ENCODE peak calls at places on chromosomes 1 and 21, in seven cellular contexts. J is uterus, Q is A549, X is esophagus muscularis mucosa, K is psoas muscle, A is RWPE2, W is body of pancreas. U is an unnamed sample.

GRCh38 chr1:3065396-3065795 is 3.6 kb upstream of the PRDM16 start:
- DNase-seq in J (no peak), A (peak), Q (no peak), X (no peak), W (no peak), K (no peak), U (no peak)

GRCh38 chr1:179976970-179977651 is 22.5 kb downstream of the CEP350 start:
- DNase-seq in W (no peak), A (no peak), K (no peak), J (no peak), Q (no peak), X (no peak), U (no peak)

GRCh38 chr1:50774759-50775351 is 185.2 kb downstream of the FAF1 start:
- DNase-seq in J (no peak), A (no peak), Q (peak), W (no peak), K (no peak), X (no peak), U (no peak)

GRCh38 chr1:118785246-118785645 is 202.9 kb downstream of the TBX15 start:
- DNase-seq in J (no peak), X (no peak), W (no peak), A (no peak), Q (no peak), K (peak), U (peak)

GRCh38 chr1:25556791-25557476 is 13.5 kb downstream of the LDLRAP1 start:
- DNase-seq in K (peak), J (no peak), W (no peak), X (no peak), A (peak), Q (no peak), U (peak)

GRCh38 chr1:109765483-109765815 is 1.7 kb upstream of the EPS8L3 start:
- DNase-seq in Q (no peak), X (no peak), J (no peak), A (no peak), W (peak), K (peak), U (no peak)

GRCh38 chr1:118101445-118101844 is 83.6 kb downstream of the SPAG17 start:
- DNase-seq in X (no peak), W (no peak), J (no peak), K (no peak), A (no peak), Q (no peak), U (no peak)

GRCh38 chr1:65198095-65198494 is 50.1 kb downstream of the AK4 start:
- DNase-seq in Q (no peak), J (no peak), W (no peak), A (no peak), K (no peak), X (no peak), U (no peak)

GRCh38 chr1:21105807-21106206 is 70.9 kb downstream of the EIF4G3 start:
- DNase-seq in W (no peak), Q (no peak), K (no peak), X (no peak), A (no peak), J (no peak), U (no peak)

GRCh38 chr1:154910851-154911250 is 25.7 kb downstream of the PMVK start:
- DNase-seq in A (no peak), W (no peak), X (no peak), Q (no peak), J (no peak), K (no peak), U (no peak)

GRCh38 chr21:15967661-15968060 is 237.9 kb downstream of the USP25 start:
- DNase-seq in W (no peak), K (no peak), Q (no peak), A (no peak), X (no peak), J (no peak), U (no peak)

GRCh38 chr1:109722920-109723319 is 10.9 kb downstream of the GSTM5 start:
- DNase-seq in A (no peak), K (no peak), W (no peak), J (no peak), X (no peak), Q (no peak), U (no peak)

GRCh38 chr1:108703939-108704338 is 8.8 kb upstream of the FNDC7 start:
- DNase-seq in X (no peak), K (no peak), A (no peak), W (no peak), Q (no peak), J (no peak), U (no peak)

GRCh38 chr21:46594276-46594675 is 10.6 kb downstream of the S100B start:
- DNase-seq in K (no peak), J (no peak), Q (no peak), W (no peak), A (no peak), X (no peak), U (no peak)

GRCh38 chr1:109391161-109391556 is 6.6 kb downstream of the SORT1 start:
- DNase-seq in W (no peak), Q (no peak), J (no peak), X (no peak), A (no peak), K (no peak), U (no peak)

GRCh38 chr1:210687582-210688279 is 359.0 kb downstream of the HHAT start:
- DNase-seq in Q (peak), K (no peak), A (no peak), W (no peak), X (no peak), J (no peak), U (no peak)

GRCh38 chr21:40680311-40680710 is 166.6 kb downstream of the DSCAM start:
- DNase-seq in J (no peak), K (no peak), A (no peak), Q (no peak), X (no peak), W (no peak), U (no peak)

GRCh38 chr1:183942933-183943693 is 94.4 kb downstream of the COLGALT2 start:
- DNase-seq in Q (no peak), A (no peak), W (no peak), K (peak), J (peak), X (no peak), U (no peak)

GRCh38 chr1:26410706-26411623 is at the start of gene LIN28A:
- DNase-seq in J (no peak), Q (no peak), X (no peak), A (no peak), K (no peak), W (no peak), U (no peak)

GRCh38 chr1:6392081-6392879 is 1.3 kb downstream of the ACOT7 start:
- DNase-seq in J (no peak), Q (no peak), A (no peak), W (no peak), K (no peak), X (no peak), U (no peak)

GRCh38 chr1:91701494-91701869 is 184.5 kb downstream of the TGFBR3 start:
- DNase-seq in X (no peak), K (no peak), Q (no peak), A (no peak), J (no peak), W (no peak), U (no peak)

GRCh38 chr1:89273324-89273778 is 691 bp upstream of the GBP5 start:
- DNase-seq in W (no peak), A (no peak), Q (no peak), J (no peak), X (no peak), K (peak), U (no peak)

GRCh38 chr21:42377951-42378340 is 11.6 kb upstream of the TFF1 start:
- DNase-seq in Q (no peak), X (no peak), W (no peak), K (no peak), A (no peak), J (no peak), U (no peak)

GRCh38 chr21:31554511-31555022 is 104.9 kb upstream of the SOD1 start:
- DNase-seq in Q (no peak), K (no peak), J (no peak), A (no peak), X (no peak), W (no peak), U (no peak)

GRCh38 chr1:152347116-152347728 is 12.6 kb downstream of the FLG2 start:
- DNase-seq in X (no peak), Q (peak), W (peak), K (no peak), A (no peak), J (no peak), U (no peak)

GRCh38 chr1:56331892-56332567 is 247.3 kb downstream of the PLPP3 start:
- DNase-seq in Q (peak), W (no peak), A (no peak), X (no peak), K (no peak), J (no peak), U (no peak)

GRCh38 chr1:162145280-162145965 is 75.9 kb downstream of the NOS1AP start:
- DNase-seq in Q (no peak), X (peak), J (no peak), K (no peak), A (no peak), W (no peak), U (no peak)

GRCh38 chr1:186662752-186663151 is 17.5 kb downstream of the PTGS2 start:
- DNase-seq in K (no peak), Q (no peak), W (no peak), J (no peak), A (no peak), X (no peak), U (no peak)

GRCh38 chr21:34890724-34891609 is 158.1 kb downstream of the RUNX1 start:
- DNase-seq in W (peak), K (peak), Q (no peak), X (peak), J (no peak), A (no peak), U (no peak)
- H3K4me3 ChIP-seq in W (no peak), K (peak), Q (peak), X (peak), J (no peak), A (no peak), U (peak)

GRCh38 chr1:206578959-206579358 is 33.3 kb downstream of the EIF2D start:
- DNase-seq in K (no peak), A (no peak), W (no peak), J (no peak), Q (no peak), X (no peak), U (no peak)

GRCh38 chr1:206579747-206580437 is 32.4 kb downstream of the EIF2D start:
- DNase-seq in A (no peak), W (no peak), K (peak), Q (no peak), J (peak), X (peak), U (peak)

GRCh38 chr1:206581571-206581981 is 30.7 kb downstream of the EIF2D start:
- DNase-seq in A (no peak), W (no peak), J (no peak), K (no peak), X (no peak), Q (no peak), U (no peak)

GRCh38 chr1:206582537-206583460 is 29.5 kb downstream of the EIF2D start:
- DNase-seq in K (no peak), J (no peak), A (no peak), X (no peak), W (no peak), Q (no peak), U (no peak)

DNA sequence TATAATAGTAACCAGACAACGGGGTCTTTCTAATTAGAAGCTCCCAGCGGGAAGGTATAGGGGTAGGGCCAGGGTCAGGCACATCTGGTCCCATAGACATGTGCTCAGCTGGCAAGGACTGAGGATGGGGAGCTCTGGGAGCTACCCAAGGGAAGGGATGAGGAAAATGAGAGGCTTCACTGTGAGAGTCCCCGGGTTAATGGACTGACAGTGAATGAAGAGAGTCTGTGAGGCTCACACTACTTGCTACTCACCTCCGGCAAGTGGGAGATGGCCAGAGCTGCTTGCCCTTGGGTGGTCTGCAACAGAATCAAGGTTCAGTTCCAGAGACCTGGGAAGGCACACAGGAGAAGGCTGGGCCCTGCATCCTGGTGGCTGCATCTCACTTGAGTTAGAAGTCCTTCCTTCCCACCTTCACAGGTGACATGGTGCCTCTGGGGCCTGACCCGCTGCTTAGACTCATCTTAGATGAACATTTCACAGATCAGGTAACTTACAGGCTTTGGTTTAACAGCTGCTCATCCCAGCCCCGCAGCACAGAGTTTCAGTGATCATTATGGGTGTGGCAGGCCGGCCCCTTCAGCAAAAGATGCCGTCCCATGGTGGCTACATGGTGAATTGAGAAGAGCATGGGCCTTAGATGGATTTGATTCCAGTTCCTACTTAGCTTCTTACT is 31.7 kb downstream of the EIF2D start:
- DNase-seq in K (no peak), W (no peak), Q (no peak), X (no peak), A (no peak), J (no peak), U (no peak)
- H3K27ac ChIP-seq in K (peak), W (no peak), Q (no peak), X (peak), A (no peak), J (no peak), U (peak)

GRCh38 chr1:235648407-235648907 is 1.1 kb downstream of the GNG4 start:
- DNase-seq in A (no peak), Q (no peak), W (peak), K (no peak), J (no peak), X (peak), U (no peak)
- H3K4me3 ChIP-seq in A (no peak), Q (peak), W (no peak), K (peak), J (peak), X (peak), U (no peak)

GRCh38 chr1:1630191-1630964 is 1.6 kb upstream of the MMP23B start:
- DNase-seq in Q (no peak), X (peak), W (no peak), J (no peak), A (peak), K (peak), U (peak)
- H3K27ac ChIP-seq in Q (no peak), X (peak), W (no peak), J (peak), A (no peak), K (peak), U (no peak)

U was measured in tibial nerve.